ENCODE peak calls at places on chromosomes 2 and 18, in ten cellular contexts. One of them, this sample, is unnamed.

GRCh38 chr2:240822280-240822847 is 2.3 kb upstream of the KIF1A start:
- DNase-seq in SK-N-SH: no peak
- DNase-seq in HCT116: no peak
- DNase-seq in tibial artery: no peak
- DNase-seq in kidney tubule cell: no peak
- DNase-seq in T47D: no peak
- DNase-seq in AG04449: no peak
- DNase-seq in amniotic stem cell: no peak
- DNase-seq in AG08396: no peak
- DNase-seq in NT2/D1: no peak
- DNase-seq in this sample: no peak

GRCh38 chr2:134371041-134371440 is 117.2 kb downstream of the MGAT5 start:
- DNase-seq in SK-N-SH: no peak
- DNase-seq in HCT116: no peak
- DNase-seq in tibial artery: no peak
- DNase-seq in kidney tubule cell: no peak
- DNase-seq in T47D: no peak
- DNase-seq in AG04449: no peak
- DNase-seq in amniotic stem cell: no peak
- DNase-seq in AG08396: no peak
- DNase-seq in NT2/D1: no peak
- DNase-seq in this sample: no peak

GRCh38 chr18:42339324-42339723 is 384.3 kb downstream of the PIK3C3 start:
- DNase-seq in SK-N-SH: no peak
- DNase-seq in HCT116: no peak
- DNase-seq in tibial artery: no peak
- DNase-seq in kidney tubule cell: peak
- DNase-seq in T47D: no peak
- DNase-seq in AG04449: no peak
- DNase-seq in amniotic stem cell: no peak
- DNase-seq in AG08396: no peak
- DNase-seq in NT2/D1: no peak
- DNase-seq in this sample: no peak

GRCh38 chr2:47065771-47066380 is 89.2 kb downstream of the STPG4 start:
- DNase-seq in SK-N-SH: peak
- DNase-seq in HCT116: no peak
- DNase-seq in tibial artery: no peak
- DNase-seq in kidney tubule cell: peak
- DNase-seq in T47D: peak
- DNase-seq in AG04449: peak
- DNase-seq in amniotic stem cell: peak
- DNase-seq in AG08396: peak
- DNase-seq in NT2/D1: no peak
- DNase-seq in this sample: peak

GRCh38 chr2:217875556-217876252 is 127.1 kb downstream of the TNS1 start:
- DNase-seq in SK-N-SH: no peak
- DNase-seq in HCT116: no peak
- DNase-seq in tibial artery: no peak
- DNase-seq in kidney tubule cell: no peak
- DNase-seq in T47D: no peak
- DNase-seq in AG04449: no peak
- DNase-seq in amniotic stem cell: no peak
- DNase-seq in AG08396: peak
- DNase-seq in NT2/D1: no peak
- DNase-seq in this sample: no peak

GRCh38 chr2:15976334-15976733 is 36.0 kb downstream of the MYCN start:
- DNase-seq in SK-N-SH: no peak
- DNase-seq in HCT116: no peak
- DNase-seq in tibial artery: no peak
- DNase-seq in kidney tubule cell: peak
- DNase-seq in T47D: no peak
- DNase-seq in AG04449: no peak
- DNase-seq in amniotic stem cell: no peak
- DNase-seq in AG08396: no peak
- DNase-seq in NT2/D1: no peak
- DNase-seq in this sample: no peak

GRCh38 chr2:169925968-169926367 is 98.7 kb downstream of the UBR3 start:
- DNase-seq in SK-N-SH: no peak
- DNase-seq in HCT116: no peak
- DNase-seq in tibial artery: no peak
- DNase-seq in kidney tubule cell: no peak
- DNase-seq in T47D: no peak
- DNase-seq in AG04449: no peak
- DNase-seq in amniotic stem cell: no peak
- DNase-seq in AG08396: no peak
- DNase-seq in NT2/D1: no peak
- DNase-seq in this sample: no peak

GRCh38 chr2:70887550-70888229 is 48.0 kb upstream of the ATP6V1B1 start:
- DNase-seq in SK-N-SH: peak
- DNase-seq in HCT116: no peak
- DNase-seq in tibial artery: no peak
- DNase-seq in kidney tubule cell: no peak
- DNase-seq in T47D: no peak
- DNase-seq in AG04449: no peak
- DNase-seq in amniotic stem cell: no peak
- DNase-seq in AG08396: no peak
- DNase-seq in NT2/D1: no peak
- DNase-seq in this sample: no peak

GRCh38 chr18:8895987-8896619 is 190.7 kb downstream of the MTCL1 start:
- DNase-seq in SK-N-SH: no peak
- DNase-seq in HCT116: no peak
- DNase-seq in tibial artery: no peak
- DNase-seq in kidney tubule cell: peak
- DNase-seq in T47D: no peak
- DNase-seq in AG04449: peak
- DNase-seq in amniotic stem cell: no peak
- DNase-seq in AG08396: peak
- DNase-seq in NT2/D1: no peak
- DNase-seq in this sample: no peak

GRCh38 chr18:73639788-73640187 is 507.8 kb downstream of the FBXO15 start:
- DNase-seq in SK-N-SH: no peak
- DNase-seq in HCT116: no peak
- DNase-seq in tibial artery: no peak
- DNase-seq in kidney tubule cell: no peak
- DNase-seq in T47D: no peak
- DNase-seq in AG04449: no peak
- DNase-seq in amniotic stem cell: no peak
- DNase-seq in AG08396: no peak
- DNase-seq in NT2/D1: no peak
- DNase-seq in this sample: no peak

GRCh38 chr2:99028558-99028957 is 92.5 kb upstream of the CRACDL start:
- DNase-seq in SK-N-SH: no peak
- DNase-seq in HCT116: no peak
- DNase-seq in tibial artery: no peak
- DNase-seq in kidney tubule cell: no peak
- DNase-seq in T47D: no peak
- DNase-seq in AG04449: no peak
- DNase-seq in amniotic stem cell: no peak
- DNase-seq in AG08396: no peak
- DNase-seq in NT2/D1: no peak
- DNase-seq in this sample: no peak

GRCh38 chr2:196466581-196466980 is 172.9 kb upstream of the CCDC150 start:
- DNase-seq in SK-N-SH: no peak
- DNase-seq in HCT116: no peak
- DNase-seq in tibial artery: no peak
- DNase-seq in kidney tubule cell: no peak
- DNase-seq in T47D: no peak
- DNase-seq in AG04449: no peak
- DNase-seq in amniotic stem cell: no peak
- DNase-seq in AG08396: no peak
- DNase-seq in NT2/D1: no peak
- DNase-seq in this sample: no peak

GRCh38 chr18:76619342-76620315 is 124.6 kb upstream of the ZNF516 start:
- DNase-seq in SK-N-SH: no peak
- DNase-seq in HCT116: no peak
- DNase-seq in tibial artery: peak
- DNase-seq in kidney tubule cell: peak
- DNase-seq in T47D: no peak
- DNase-seq in AG04449: no peak
- DNase-seq in amniotic stem cell: no peak
- DNase-seq in AG08396: peak
- DNase-seq in NT2/D1: no peak
- DNase-seq in this sample: no peak

GRCh38 chr2:37459095-37459981 is 114.9 kb downstream of the QPCT start:
- DNase-seq in SK-N-SH: peak
- DNase-seq in HCT116: no peak
- DNase-seq in tibial artery: no peak
- DNase-seq in kidney tubule cell: peak
- DNase-seq in T47D: no peak
- DNase-seq in AG04449: no peak
- DNase-seq in amniotic stem cell: peak
- DNase-seq in AG08396: no peak
- DNase-seq in NT2/D1: no peak
- DNase-seq in this sample: no peak

GRCh38 chr2:216694201-216694825 is 1.0 kb downstream of the IGFBP5 start:
- DNase-seq in SK-N-SH: peak
- DNase-seq in HCT116: no peak
- DNase-seq in tibial artery: peak
- DNase-seq in kidney tubule cell: peak
- DNase-seq in T47D: no peak
- DNase-seq in AG04449: no peak
- DNase-seq in amniotic stem cell: no peak
- DNase-seq in AG08396: no peak
- DNase-seq in NT2/D1: no peak
- DNase-seq in this sample: no peak

GRCh38 chr18:48656582-48656981 is 117.8 kb downstream of the CTIF start:
- DNase-seq in SK-N-SH: peak
- DNase-seq in HCT116: no peak
- DNase-seq in tibial artery: no peak
- DNase-seq in kidney tubule cell: no peak
- DNase-seq in T47D: no peak
- DNase-seq in AG04449: no peak
- DNase-seq in amniotic stem cell: no peak
- DNase-seq in AG08396: peak
- DNase-seq in NT2/D1: no peak
- DNase-seq in this sample: no peak

GRCh38 chr18:356763-357162 is 88.9 kb upstream of the THOC1 start:
- DNase-seq in SK-N-SH: no peak
- DNase-seq in HCT116: no peak
- DNase-seq in tibial artery: no peak
- DNase-seq in kidney tubule cell: no peak
- DNase-seq in T47D: no peak
- DNase-seq in AG04449: no peak
- DNase-seq in amniotic stem cell: no peak
- DNase-seq in AG08396: no peak
- DNase-seq in NT2/D1: no peak
- DNase-seq in this sample: no peak